ENCODE peak calls at places on chromosome 6, in seven cellular contexts. S, K, P, J, H, F and C are unnamed samples.

GRCh38 chr6:131946992-131947955 is 3.9 kb downstream of the CCN2 start:
- DNase-seq in S (no peak), K (no peak), P (no peak), J (no peak), H (no peak), F (no peak), C (peak)

GRCh38 chr6:26754212-26754611 is 94.7 kb upstream of the ZNF322 start:
- DNase-seq in S (no peak), K (no peak), P (no peak), J (no peak), H (no peak), F (no peak), C (no peak)

GRCh38 chr6:138815221-138815620 is 19.3 kb downstream of the ECT2L start:
- DNase-seq in S (no peak), K (no peak), P (no peak), J (no peak), H (no peak), F (no peak), C (no peak)

GRCh38 chr6:61809004-61809595 is 476.9 kb downstream of the KHDRBS2 start:
- DNase-seq in S (no peak), K (peak), P (peak), J (no peak), H (peak), F (no peak), C (peak)

GRCh38 chr6:14856177-14856576 is 389.7 kb upstream of the JARID2 start:
- DNase-seq in S (no peak), K (no peak), P (no peak), J (no peak), H (no peak), F (no peak), C (no peak)

GRCh38 chr6:137076277-137077068 is 31.7 kb upstream of the IL20RA start:
- DNase-seq in S (peak), K (peak), P (peak), J (peak), H (peak), F (peak), C (peak)

GRCh38 chr6:33438978-33439594 is 15.3 kb upstream of the ZBTB9 start:
- DNase-seq in S (no peak), K (no peak), P (no peak), J (no peak), H (no peak), F (no peak), C (no peak)

GRCh38 chr6:109671721-109672120 is 19.3 kb downstream of the AK9 start:
- DNase-seq in S (no peak), K (no peak), P (no peak), J (no peak), H (no peak), F (no peak), C (no peak)

GRCh38 chr6:103797738-103798137 is 1062.0 kb downstream of the HACE1 start:
- DNase-seq in S (no peak), K (no peak), P (peak), J (no peak), H (no peak), F (no peak), C (peak)

GRCh38 chr6:142867988-142868818 is 76.8 kb downstream of the HIVEP2 start:
- DNase-seq in S (no peak), K (no peak), P (no peak), J (no peak), H (no peak), F (no peak), C (peak)